ENCODE peak calls at places on chromosomes 7 and 10, in ten cellular contexts. C, R, A, X, G, N, Z, S, L and K are unnamed samples. For H3K4me1, the result is how much of the 10 kb centered on the place peaks cover.

GRCh38 chr7:41107330-41107937 is 595.5 kb downstream of the INHBA start:
- DNase-seq in C (no peak), R (peak), A (no peak), X (no peak), G (no peak), N (no peak), Z (no peak), S (no peak), L (no peak), K (no peak)

GRCh38 chr10:122033224-122033926 is 44.4 kb downstream of the TACC2 start:
- DNase-seq in C (no peak), R (peak), A (no peak), X (no peak), G (no peak), N (no peak), Z (no peak), S (peak), L (peak), K (no peak)

GRCh38 chr10:70106958-70107791 is 25.4 kb downstream of the AIFM2 start:
- DNase-seq in C (peak), R (peak), A (peak), X (peak), G (peak), N (no peak), Z (peak), S (no peak), L (no peak), K (peak)

GRCh38 chr7:28955723-28956607 is 2.2 kb downstream of the TRIL start:
- DNase-seq in C (peak), R (peak), A (peak), X (peak), G (peak), N (peak), Z (peak), S (peak), L (peak), K (no peak)

GRCh38 chr10:10489765-10490164 is 527.9 kb upstream of the CELF2 start:
- DNase-seq in C (no peak), R (no peak), A (no peak), X (no peak), G (no peak), N (no peak), Z (no peak), S (no peak), L (no peak), K (no peak)

GRCh38 chr10:84987039-84987438 is 658.6 kb downstream of the CCSER2 start:
- DNase-seq in C (no peak), R (no peak), A (no peak), X (no peak), G (no peak), N (no peak), Z (no peak), S (no peak), L (no peak), K (no peak)

GRCh38 chr7:157276731-157277562 is 59.9 kb upstream of the DNAJB6 start:
- DNase-seq in C (no peak), R (peak), A (no peak), X (no peak), G (no peak), N (no peak), Z (peak), S (peak), L (no peak), K (no peak)

GRCh38 chr10:14698487-14699170 is 76.1 kb downstream of the FAM107B start:
- DNase-seq in C (no peak), R (peak), A (no peak), X (no peak), G (no peak), N (no peak), Z (no peak), S (no peak), L (no peak), K (no peak)

GRCh38 chr10:113015201-113015600 is 65.2 kb downstream of the TCF7L2 start:
- DNase-seq in C (no peak), R (no peak), A (no peak), X (no peak), G (no peak), N (no peak), Z (no peak), S (no peak), L (no peak), K (no peak)

GRCh38 chr7:90597527-90597871 is 1.4 kb downstream of the CDK14 start:
- DNase-seq in C (no peak), R (no peak), A (peak), X (no peak), G (no peak), N (no peak), Z (peak), S (no peak), L (no peak), K (no peak)
- H3K27ac ChIP-seq in C (peak), R (no peak), A (no peak), X (no peak), G (no peak), N (peak), Z (peak), S (peak), L (no peak), K (no peak)

DNA sequence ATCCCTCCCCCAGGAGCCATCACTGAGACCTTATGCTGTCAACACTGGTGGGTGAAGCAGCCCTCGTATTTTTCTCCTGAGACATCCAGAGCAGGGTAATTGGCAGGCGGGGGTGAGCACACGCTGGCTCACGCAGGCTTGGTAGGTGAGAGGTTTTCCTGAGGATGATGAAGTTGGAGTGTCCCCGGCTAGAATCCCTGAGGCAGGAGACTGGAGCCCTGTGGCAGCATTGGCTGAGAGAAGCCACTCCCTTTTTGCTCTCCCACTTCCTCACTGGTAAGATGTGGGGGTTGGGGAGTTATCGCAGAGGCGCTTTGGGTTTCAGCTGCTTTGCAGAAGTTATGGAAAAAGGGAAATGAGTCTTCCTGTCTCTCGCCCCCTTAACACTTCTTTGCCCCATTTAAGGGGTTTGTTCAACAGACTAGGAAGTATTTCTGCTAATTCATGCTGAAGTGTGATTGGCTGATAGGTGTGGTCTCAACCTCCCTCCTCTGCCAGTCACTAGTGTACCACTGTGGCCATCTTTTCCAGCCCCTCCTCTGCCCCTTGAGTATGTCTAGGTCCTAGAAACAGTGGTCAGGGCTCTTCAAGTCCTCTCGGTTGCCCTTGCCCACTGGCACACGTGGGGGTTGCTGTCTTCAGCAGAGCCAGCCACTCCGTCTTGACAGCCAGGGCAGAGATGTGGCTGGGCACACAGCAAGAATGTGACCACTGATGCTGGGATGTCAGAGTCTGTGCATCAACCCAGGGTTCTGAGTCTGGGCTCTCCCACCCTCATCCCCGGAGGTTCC is 5.7 kb downstream of the ARPC1B start:
- DNase-seq in C (no peak), R (no peak), A (no peak), X (no peak), G (peak), N (no peak), Z (peak), S (peak), L (peak), K (no peak)
- H3K4me3 ChIP-seq in C (no peak), R (no peak), A (no peak), X (no peak), G (no peak), N (peak), Z (no peak), S (no peak), L (peak), K (no peak)

GRCh38 chr7:129864042-129864441 is 88.7 kb downstream of the UBE2H start:
- DNase-seq in C (no peak), R (no peak), A (no peak), X (no peak), G (no peak), N (no peak), Z (no peak), S (no peak), L (no peak), K (no peak)
- H3K4me1 ChIP-seq in C (under half), R (under half), A (under half), X (under half), G (under half), N (half or more), Z (under half), S (half or more), L (half or more), K (under half)

GRCh38 chr10:93462881-93463280 is 19.3 kb downstream of the MYOF start:
- DNase-seq in C (no peak), R (peak), A (no peak), X (no peak), G (no peak), N (no peak), Z (peak), S (peak), L (peak), K (no peak)
- H3K27ac ChIP-seq in C (no peak), R (peak), A (no peak), X (no peak), G (no peak), N (no peak), Z (peak), S (peak), L (peak), K (no peak)

DNA sequence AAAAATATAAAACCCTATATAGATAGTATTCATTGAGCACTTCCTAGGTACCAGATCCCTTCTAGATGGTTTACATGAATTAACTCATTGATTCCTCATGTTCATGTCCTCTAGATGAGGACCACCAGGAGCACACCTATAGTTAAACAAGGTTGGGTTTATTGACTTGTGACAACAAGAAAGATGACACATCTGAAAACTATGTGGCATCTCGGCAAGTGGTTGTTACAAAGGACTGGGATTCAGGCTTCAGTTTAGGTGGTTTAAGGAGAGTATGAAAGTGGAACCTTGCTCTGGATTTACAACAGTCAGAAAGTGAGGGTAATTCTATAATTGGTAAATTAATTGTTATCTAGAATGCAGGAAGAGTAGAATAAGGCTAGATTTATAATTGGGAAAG is 99.0 kb upstream of the PHF14 start:
- DNase-seq in C (no peak), R (peak), A (no peak), X (no peak), G (no peak), N (no peak), Z (no peak), S (no peak), L (no peak), K (no peak)
- H3K4me3 ChIP-seq in C (no peak), R (no peak), A (no peak), X (no peak), G (no peak), N (no peak), Z (no peak), S (no peak), L (no peak), K (no peak)

GRCh38 chr7:107172318-107173032 is 3.7 kb downstream of the HBP1 start:
- DNase-seq in C (no peak), R (no peak), A (no peak), X (no peak), G (no peak), N (no peak), Z (no peak), S (no peak), L (no peak), K (no peak)
- H3K4me1 ChIP-seq in C (under half), R (under half), A (under half), X (under half), G (under half), N (half or more), Z (under half), S (half or more), L (half or more), K (under half)

GRCh38 chr7:27138987-27139334 is 4.5 kb downstream of the HOXA5 start:
- DNase-seq in C (no peak), R (no peak), A (no peak), X (no peak), G (peak), N (no peak), Z (no peak), S (no peak), L (no peak), K (no peak)
- H3K27ac ChIP-seq in C (no peak), R (no peak), A (no peak), X (no peak), G (no peak), N (peak), Z (no peak), S (peak), L (peak), K (no peak)

GRCh38 chr10:55631071-55631654 is 729.9 kb downstream of the ZWINT start:
- DNase-seq in C (peak), R (peak), A (peak), X (peak), G (peak), N (peak), Z (peak), S (peak), L (peak), K (peak)
- H3K4me3 ChIP-seq in C (peak), R (peak), A (peak), X (peak), G (peak), N (peak), Z (no peak), S (peak), L (peak), K (peak)

GRCh38 chr10:481636-482035 is 207.8 kb downstream of the DIP2C start:
- DNase-seq in C (no peak), R (no peak), A (no peak), X (no peak), G (no peak), N (no peak), Z (no peak), S (no peak), L (no peak), K (no peak)
- H3K4me1 ChIP-seq in C (under half), R (under half), A (under half), X (under half), G (under half), N (under half), Z (under half), S (under half), L (under half), K (under half)

DNA sequence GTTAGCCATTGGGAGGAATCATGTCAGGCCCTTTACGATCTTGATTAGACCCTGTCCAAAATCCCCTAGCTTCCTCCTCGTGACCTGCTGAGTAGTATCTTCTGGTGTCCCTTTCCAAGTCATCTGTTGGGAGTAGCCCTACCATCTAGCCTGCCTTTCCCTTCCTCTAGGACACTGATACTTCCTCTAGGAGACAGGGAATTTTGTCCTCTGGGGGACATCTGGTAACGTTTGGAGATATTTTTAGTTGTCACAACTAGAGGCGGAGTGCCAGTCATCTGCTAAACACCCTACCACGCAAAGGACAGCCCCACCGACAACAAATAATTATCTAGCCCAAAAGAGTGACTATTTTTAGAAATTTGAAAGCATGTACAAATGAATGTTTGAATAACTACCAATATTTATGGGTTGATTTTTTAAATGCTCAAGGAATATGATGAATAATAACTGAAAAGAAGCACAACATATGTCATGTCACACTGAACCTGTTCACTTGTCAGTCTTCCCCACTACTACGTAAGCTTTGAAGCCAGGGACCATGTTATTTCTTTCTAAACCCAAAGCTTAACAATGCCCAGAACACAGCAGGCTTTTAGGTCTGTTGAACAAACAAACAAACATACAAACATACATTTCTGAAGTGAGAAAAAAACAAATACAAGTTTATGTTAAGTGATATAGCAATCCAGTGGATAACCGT is 105.9 kb downstream of the ARHGAP12 start:
- DNase-seq in C (no peak), R (no peak), A (no peak), X (no peak), G (no peak), N (no peak), Z (no peak), S (no peak), L (no peak), K (no peak)
- H3K27ac ChIP-seq in C (peak), R (no peak), A (no peak), X (no peak), G (no peak), N (peak), Z (no peak), S (no peak), L (no peak), K (no peak)